ENCODE peak calls at places on chromosome 1, in ten cellular contexts. S, H, O, X, Y, R, E, W, I and T are unnamed samples.
A peak's percentile ranks its signal among the peaks of the same experiment; 100 is the strongest.

GRCh38 chr1:18282851-18283600 is 175.4 kb downstream of the IGSF21 start:
- DNase-seq in H (no peak), X (no peak), S (no peak), W (no peak), O (no peak), E (no peak), R (no peak), Y (no peak), I (no peak), T (peak; percentile 86)

GRCh38 chr1:20080441-20081330 is 10.7 kb downstream of the PLA2G5 start:
- DNase-seq in R (no peak), H (no peak), I (peak; percentile 36), Y (no peak), X (peak; percentile 55), W (no peak), O (no peak), E (no peak), S (no peak), T (no peak)

GRCh38 chr1:241837901-241838300 is 10.1 kb upstream of the EXO1 start:
- DNase-seq in R (no peak), X (no peak), W (no peak), Y (no peak), S (no peak), E (no peak), O (no peak), I (peak; percentile 94), H (no peak), T (no peak)

GRCh38 chr1:18955442-18956188 is 861 bp downstream of the IFFO2 start:
- DNase-seq in O (no peak), X (no peak), E (no peak), H (peak; percentile 53), W (no peak), S (no peak), Y (no peak), I (peak; percentile 51), R (no peak), T (peak; percentile 84)

GRCh38 chr1:18293291-18293690 is 185.7 kb downstream of the IGSF21 start:
- DNase-seq in R (no peak), I (no peak), O (no peak), E (no peak), S (no peak), H (no peak), Y (no peak), W (no peak), X (no peak), T (no peak)

GRCh38 chr1:240644732-240645131 is 32.8 kb upstream of the GREM2 start:
- DNase-seq in R (no peak), H (no peak), I (peak; percentile 44), X (no peak), S (no peak), O (no peak), Y (no peak), W (no peak), E (no peak), T (no peak)

GRCh38 chr1:190479028-190479427 is 1.4 kb upstream of the BRINP3 start:
- DNase-seq in O (no peak), S (no peak), X (no peak), I (no peak), E (no peak), W (no peak), R (no peak), Y (no peak), H (no peak), T (peak; percentile 65)

GRCh38 chr1:48003741-48004503 is 6.7 kb upstream of the TRABD2B start:
- DNase-seq in S (no peak), Y (no peak), O (no peak), W (no peak), E (no peak), H (no peak), I (no peak), X (no peak), R (no peak), T (no peak)

GRCh38 chr1:157004286-157004685 is 41.3 kb downstream of the ARHGEF11 start:
- DNase-seq in E (no peak), Y (no peak), X (no peak), W (no peak), H (no peak), O (no peak), S (no peak), R (no peak), I (no peak), T (peak; percentile 20)

GRCh38 chr1:109806733-109807397 is 43.1 kb upstream of the EPS8L3 start:
- DNase-seq in O (no peak), W (no peak), X (no peak), I (no peak), E (no peak), S (no peak), R (no peak), H (no peak), Y (peak; percentile 48), T (no peak)

GRCh38 chr1:37420461-37420860 is 53.9 kb upstream of the ZC3H12A start:
- DNase-seq in R (no peak), S (no peak), E (no peak), I (no peak), O (no peak), H (no peak), Y (no peak), X (no peak), W (no peak), T (no peak)